ENCODE peak calls at places on chromosomes 3 and 15, in nine cellular contexts. N, U, F, D, X, G, Y, L and E are unnamed samples.

GRCh38 chr3:27976933-27977332 is 254.8 kb upstream of the EOMES start:
- DNase-seq in N (peak; percentile 66), F (peak; percentile 55), Y (peak; percentile 91), D (no peak), U (no peak), L (no peak), G (no peak), X (no peak), E (no peak)

GRCh38 chr3:130850044-130850797 is 43.7 kb upstream of the ATP2C1 start:
- DNase-seq in X (no peak), U (no peak), N (peak; percentile 10), L (no peak), D (peak; percentile 38), Y (peak; percentile 62), G (no peak), F (peak; percentile 97), E (no peak)

GRCh38 chr3:184399410-184399809 is 19.6 kb downstream of the CHRD start:
- DNase-seq in G (peak; percentile 83), Y (peak; percentile 95), D (no peak), U (no peak), X (no peak), N (peak; percentile 93), L (no peak), F (peak; percentile 91), E (no peak)

GRCh38 chr3:119290613-119291012 is 3.6 kb upstream of the ARHGAP31 start:
- DNase-seq in D (no peak), L (no peak), F (no peak), Y (no peak), U (no peak), N (no peak), G (no peak), X (no peak), E (no peak)

GRCh38 chr3:182565916-182566524 is 227.3 kb upstream of the ATP11B start:
- DNase-seq in D (no peak), F (no peak), U (no peak), N (no peak), G (no peak), L (no peak), X (no peak), Y (no peak), E (no peak)

GRCh38 chr15:63507878-63508818 is 3.8 kb downstream of the USP3 start:
- DNase-seq in G (no peak), X (no peak), F (no peak), N (peak; percentile 45), U (no peak), Y (no peak), L (no peak), D (no peak), E (no peak)

GRCh38 chr3:72516361-72516760 is 331.9 kb downstream of the SHQ1 start:
- DNase-seq in X (no peak), L (no peak), N (no peak), F (no peak), U (no peak), G (no peak), D (no peak), Y (no peak), E (no peak)

GRCh38 chr15:90903733-90904536 is 833 bp downstream of the MAN2A2 start:
- DNase-seq in L (no peak), N (no peak), X (no peak), G (no peak), F (no peak), D (no peak), Y (no peak), U (no peak), E (no peak)

GRCh38 chr15:45588199-45588910 is 1.2 kb downstream of the BLOC1S6 start:
- DNase-seq in U (no peak), G (no peak), N (no peak), X (no peak), F (peak; percentile 12), L (no peak), Y (peak; percentile 38), D (no peak), E (no peak)

GRCh38 chr15:48722764-48723661 is 77.5 kb upstream of the FBN1 start:
- DNase-seq in X (no peak), Y (peak; percentile 95), F (peak; percentile 51), N (peak; percentile 87), L (no peak), D (no peak), U (no peak), G (no peak), E (no peak)

GRCh38 chr15:78000089-78000926 is 77.2 kb downstream of the TBC1D2B start:
- DNase-seq in N (peak; percentile 16), D (peak; percentile 76), F (peak; percentile 52), G (peak; percentile 88), Y (peak; percentile 58), X (peak; percentile 56), L (peak; percentile 86), U (peak; percentile 81), E (peak; percentile 55)

GRCh38 chr3:137767146-137768020 is 3.3 kb downstream of the SOX14 start:
- DNase-seq in L (no peak), D (no peak), G (no peak), U (peak; percentile 24), F (no peak), Y (no peak), X (no peak), N (no peak), E (no peak)

GRCh38 chr15:77075528-77075927 is 4.6 kb upstream of the TSPAN3 start:
- DNase-seq in F (no peak), X (no peak), U (no peak), Y (no peak), D (no peak), N (peak; percentile 35), G (no peak), L (no peak), E (no peak)

GRCh38 chr15:59329570-59330350 is 42.9 kb downstream of the MYO1E start:
- DNase-seq in D (no peak), Y (peak; percentile 87), L (peak; percentile 38), F (peak; percentile 91), X (no peak), G (no peak), N (peak; percentile 90), U (no peak), E (no peak)

GRCh38 chr3:82080261-82080660 is 318.8 kb upstream of the GBE1 start:
- DNase-seq in F (peak; percentile 9), N (peak; percentile 63), U (no peak), L (no peak), Y (no peak), D (no peak), G (no peak), X (no peak), E (no peak)

GRCh38 chr3:175469124-175469523 is 610.0 kb downstream of the NAALADL2 start:
- DNase-seq in L (no peak), U (no peak), N (no peak), X (no peak), G (no peak), Y (no peak), D (no peak), F (no peak), E (no peak)

GRCh38 chr3:33980252-33980651 is 181.8 kb downstream of the PDCD6IP start:
- DNase-seq in X (no peak), N (peak; percentile 84), U (no peak), D (no peak), F (peak; percentile 50), G (no peak), Y (peak; percentile 85), L (no peak), E (no peak)

GRCh38 chr3:79729096-79729495 is 38.7 kb downstream of the ROBO1 start:
- DNase-seq in L (no peak), F (peak; percentile 3), D (no peak), G (no peak), U (no peak), N (no peak), Y (no peak), X (no peak), E (no peak)

GRCh38 chr3:188348445-188349244 is 194.7 kb downstream of the LPP start:
- DNase-seq in D (peak; percentile 91), G (peak; percentile 80), X (peak; percentile 59), Y (peak; percentile 94), L (no peak), F (peak; percentile 99), U (no peak), N (peak; percentile 96), E (peak; percentile 86)

GRCh38 chr15:66039117-66039860 is 170.0 kb downstream of the RAB11A start:
- DNase-seq in Y (no peak), G (no peak), F (no peak), D (no peak), N (peak; percentile 16), L (no peak), U (no peak), X (no peak), E (no peak)

GRCh38 chr3:181008796-181009195 is 19.3 kb upstream of the DNAJC19 start:
- DNase-seq in D (no peak), X (no peak), N (no peak), U (no peak), L (no peak), F (no peak), G (no peak), Y (no peak), E (no peak)
- TF ChIP-seq CTCF in D (no peak), X (no peak), N (no peak), U (no peak), L (no peak), F (no peak), G (no peak), Y (no peak), E (no peak)

GRCh38 chr3:129316121-129317013 is 37.7 kb downstream of the HMCES start:
- DNase-seq in Y (peak; percentile 74), F (peak; percentile 85), G (peak; percentile 93), U (peak; percentile 89), D (peak; percentile 84), N (peak; percentile 78), L (peak; percentile 88), X (peak; percentile 83), E (peak; percentile 89)
- TF ChIP-seq CTCF in Y (peak; percentile 36), F (peak; percentile 59), G (peak; percentile 46), U (peak; percentile 48), D (peak; percentile 46), N (peak; percentile 55), L (peak; percentile 23), X (peak; percentile 61), E (no peak)

GRCh38 chr3:113287111-113287817 is 75.9 kb downstream of the BOC start:
- DNase-seq in L (no peak), Y (peak; percentile 86), X (no peak), F (peak; percentile 54), N (peak; percentile 70), G (no peak), U (no peak), D (no peak), E (no peak)
- TF ChIP-seq CTCF in L (no peak), Y (no peak), X (no peak), F (no peak), N (no peak), G (no peak), U (no peak), D (no peak), E (no peak)

DNA sequence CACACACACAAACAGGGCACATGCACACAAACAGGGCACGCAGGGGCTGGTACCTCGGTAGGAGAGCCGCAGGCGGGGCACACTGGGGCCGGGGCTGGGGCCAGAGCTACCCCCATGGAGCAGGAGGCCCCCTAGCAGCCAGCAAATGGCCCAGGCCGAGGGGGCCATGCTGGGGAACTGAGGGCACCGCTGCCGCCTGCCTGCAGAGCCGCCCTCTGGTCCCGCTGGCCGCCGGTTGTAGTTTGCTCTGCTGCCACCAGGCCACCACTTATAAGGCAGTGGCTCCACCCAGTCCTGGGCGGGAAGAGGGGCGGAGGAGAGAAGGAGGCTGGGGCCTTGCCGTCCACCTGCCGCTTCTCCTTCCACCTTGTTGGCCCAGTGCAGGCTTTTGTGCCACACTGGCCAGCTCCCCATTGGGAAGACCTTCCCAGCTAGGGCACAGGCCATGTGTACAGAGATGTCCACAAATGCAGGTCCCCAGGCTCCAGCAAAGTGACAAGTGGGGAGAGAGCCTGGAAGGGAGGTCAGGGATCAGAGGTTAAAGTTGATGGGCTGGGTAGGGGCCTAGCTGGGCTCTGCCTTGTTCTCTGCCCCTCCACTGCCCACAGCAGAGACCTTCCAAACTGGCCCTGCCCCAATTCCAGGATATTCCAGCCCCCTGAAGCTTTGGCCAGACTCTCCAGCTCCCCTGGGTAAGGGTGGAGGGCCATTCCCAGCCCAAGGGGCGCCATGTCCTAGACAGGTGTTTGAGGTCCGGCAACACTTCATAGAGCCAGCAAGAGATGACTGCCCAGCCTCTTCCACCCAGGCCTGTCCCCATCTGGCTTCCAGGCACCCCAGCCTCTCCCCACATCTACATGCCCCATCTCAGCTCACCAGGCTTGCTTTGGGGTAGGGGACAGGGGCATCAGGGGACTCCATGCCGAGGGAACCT is at the start of gene SEMA3G:
- DNase-seq in G (peak; percentile 81), U (peak; percentile 81), Y (peak; percentile 26), F (peak; percentile 60), X (peak; percentile 62), N (peak; percentile 53), D (peak; percentile 84), L (peak; percentile 85), E (no peak)
- TF ChIP-seq CTCF in G (peak; percentile 64), U (peak; percentile 65), Y (no peak), F (peak; percentile 24), X (peak; percentile 55), N (peak; percentile 57), D (peak; percentile 67), L (peak; percentile 53), E (peak; percentile 9)